ENCODE peak calls at places on chromosomes 11 and 22, in eight cellular contexts. S, D, N, E, R, B, Z and I are unnamed samples. For H3K9me3, the result is how much of the 10 kb centered on the place peaks cover.

GRCh38 chr11:66337103-66337899 is 1.1 kb upstream of the RIN1 start:
- DNase-seq in S (no peak), D (no peak), N (no peak), E (no peak), R (no peak), B (no peak), Z (no peak), I (peak)

GRCh38 chr11:17477084-17477333 is 364 bp upstream of the ABCC8 start:
- DNase-seq in S (no peak), D (no peak), N (no peak), E (no peak), R (no peak), B (no peak), Z (no peak), I (no peak)

GRCh38 chr22:37967637-37968451 is 14.3 kb downstream of the POLR2F start:
- DNase-seq in S (no peak), D (no peak), N (no peak), E (no peak), R (no peak), B (no peak), Z (no peak), I (no peak)

GRCh38 chr11:69007978-69008381 is 5.1 kb downstream of the MRGPRF start:
- DNase-seq in S (peak), D (no peak), N (no peak), E (no peak), R (no peak), B (peak), Z (no peak), I (peak)

GRCh38 chr11:26028294-26028954 is 303.5 kb upstream of the ANO3 start:
- DNase-seq in S (no peak), D (no peak), N (no peak), E (no peak), R (no peak), B (peak), Z (no peak), I (no peak)

GRCh38 chr22:24728790-24729637 is 45.5 kb downstream of the PIWIL3 start:
- DNase-seq in S (no peak), D (no peak), N (no peak), E (no peak), R (peak), B (peak), Z (no peak), I (peak)

GRCh38 chr11:16572946-16573345 is 165.5 kb upstream of the C11orf58 start:
- DNase-seq in S (no peak), D (no peak), N (no peak), E (no peak), R (no peak), B (peak), Z (no peak), I (no peak)

GRCh38 chr11:41392591-41392990 is 66.9 kb downstream of the LRRC4C start:
- DNase-seq in S (no peak), D (no peak), N (no peak), E (no peak), R (no peak), B (no peak), Z (no peak), I (no peak)

GRCh38 chr22:30266445-30267381 is at the start of gene OSM:
- DNase-seq in S (no peak), D (peak), N (no peak), E (no peak), R (no peak), B (no peak), Z (no peak), I (no peak)

GRCh38 chr22:43533656-43534428 is 122.0 kb downstream of the MPPED1 start:
- DNase-seq in S (no peak), D (no peak), N (no peak), E (no peak), R (no peak), B (no peak), Z (no peak), I (no peak)

GRCh38 chr11:119615003-119615878 is 113.8 kb downstream of the NECTIN1 start:
- DNase-seq in S (no peak), D (no peak), N (peak), E (no peak), R (no peak), B (peak), Z (no peak), I (no peak)

GRCh38 chr11:62061356-62062222 is 62.2 kb upstream of the INCENP start:
- DNase-seq in S (peak), D (no peak), N (no peak), E (no peak), R (no peak), B (peak), Z (no peak), I (no peak)
- TF ChIP-seq CTCF in S (peak), D (peak), N (no peak), E (no peak), R (peak), B (peak), Z (no peak), I (no peak)

DNA sequence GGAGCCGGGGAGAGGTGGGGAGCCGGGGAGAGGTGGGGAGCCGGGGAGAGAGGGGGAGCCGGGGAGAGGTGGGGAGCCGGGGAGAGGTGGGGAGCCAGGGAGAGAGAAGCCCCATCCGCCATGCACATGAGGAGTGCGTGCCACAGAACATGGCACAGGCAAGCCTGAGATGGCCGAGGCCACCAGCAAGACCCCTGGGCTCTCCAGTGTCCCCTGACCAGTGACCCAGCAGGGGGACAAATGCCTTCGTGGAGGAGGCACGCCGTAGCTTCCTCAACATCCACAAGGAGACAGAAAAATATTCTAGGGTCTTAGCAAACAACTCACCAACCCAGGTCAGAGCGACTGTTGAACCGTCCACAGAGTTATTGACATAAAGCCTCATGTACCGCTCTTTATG is 618.8 kb downstream of the TBC1D22A start:
- DNase-seq in S (peak), D (no peak), N (no peak), E (no peak), R (no peak), B (no peak), Z (no peak), I (peak)
- H3K9me3 ChIP-seq in S (under half), D (under half), N (under half), E (under half), R (under half), B (under half), Z (under half), I (under half)

DNA sequence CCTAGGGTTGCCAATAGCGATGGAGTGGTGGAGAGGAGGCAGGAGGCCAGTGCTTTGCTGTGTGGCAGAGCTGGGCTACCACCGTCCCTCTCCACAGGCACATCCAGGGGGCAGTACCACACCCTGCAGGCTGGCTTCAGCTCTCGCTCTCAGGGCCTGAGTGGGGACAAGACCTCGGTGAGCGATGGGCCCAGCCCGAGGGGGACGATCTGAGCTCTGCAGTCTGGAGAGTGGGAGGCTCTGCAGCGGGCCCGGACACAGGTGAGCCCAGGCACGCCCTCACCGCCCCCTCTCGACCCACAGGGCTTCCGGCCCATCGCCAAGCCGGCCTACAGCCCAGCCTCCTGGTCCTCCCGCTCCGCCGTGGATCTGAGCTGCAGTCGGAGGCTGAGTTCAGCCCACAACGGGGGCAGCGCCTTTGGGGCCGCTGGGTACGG is 2.5 kb downstream of the PKP3 start:
- DNase-seq in S (no peak), D (no peak), N (peak), E (no peak), R (no peak), B (peak), Z (no peak), I (no peak)
- TF ChIP-seq EP300 in S (no peak), D (no peak), N (no peak), E (no peak), R (no peak), B (no peak), Z (no peak), I (no peak)

GRCh38 chr11:77199346-77199745 is 71.3 kb downstream of the MYO7A start:
- DNase-seq in S (no peak), D (peak), N (no peak), E (no peak), R (no peak), B (no peak), Z (no peak), I (peak)

GRCh38 chr11:77197626-77198320 is 69.7 kb downstream of the MYO7A start:
- DNase-seq in S (no peak), D (no peak), N (no peak), E (no peak), R (no peak), B (no peak), Z (no peak), I (no peak)

GRCh38 chr11:77196961-77197360 is 68.9 kb downstream of the MYO7A start:
- DNase-seq in S (no peak), D (no peak), N (no peak), E (no peak), R (no peak), B (no peak), Z (no peak), I (no peak)

GRCh38 chr11:77200351-77200750 is 72.3 kb downstream of the MYO7A start:
- DNase-seq in S (no peak), D (peak), N (no peak), E (no peak), R (no peak), B (no peak), Z (no peak), I (no peak)

GRCh38 chr11:77198440-77198849 is 70.4 kb downstream of the MYO7A start:
- DNase-seq in S (peak), D (no peak), N (peak), E (no peak), R (peak), B (peak), Z (no peak), I (peak)
- TF ChIP-seq CTCF in S (no peak), D (no peak), N (peak), E (no peak), R (peak), B (peak), Z (no peak), I (no peak)

GRCh38 chr22:47563406-47564157 is 801.1 kb downstream of the TBC1D22A start:
- DNase-seq in S (no peak), D (no peak), N (no peak), E (no peak), R (no peak), B (no peak), Z (no peak), I (no peak)

GRCh38 chr22:47564158-47564450 is 801.7 kb downstream of the TBC1D22A start:
- DNase-seq in S (no peak), D (no peak), N (no peak), E (no peak), R (no peak), B (no peak), Z (peak), I (no peak)

GRCh38 chr22:47561766-47562165 is 799.3 kb downstream of the TBC1D22A start:
- DNase-seq in S (no peak), D (no peak), N (no peak), E (no peak), R (no peak), B (no peak), Z (peak), I (no peak)

GRCh38 chr22:47558828-47559700 is 796.6 kb downstream of the TBC1D22A start:
- DNase-seq in S (no peak), D (no peak), N (no peak), E (no peak), R (no peak), B (no peak), Z (peak), I (no peak)

GRCh38 chr22:47561115-47561675 is 798.7 kb downstream of the TBC1D22A start:
- DNase-seq in S (no peak), D (no peak), N (no peak), E (no peak), R (no peak), B (no peak), Z (no peak), I (no peak)
- H3K9me3 ChIP-seq in S (under half), D (under half), N (under half), E (under half), R (under half), B (under half), Z (under half), I (under half)

GRCh38 chr22:45671051-45671782 is 417 bp upstream of the ATXN10 start:
- DNase-seq in S (peak), D (no peak), N (no peak), E (no peak), R (no peak), B (no peak), Z (no peak), I (peak)
- TF ChIP-seq EP300 in S (no peak), D (no peak), N (no peak), E (no peak), R (no peak), B (no peak), Z (no peak), I (no peak)

DNA sequence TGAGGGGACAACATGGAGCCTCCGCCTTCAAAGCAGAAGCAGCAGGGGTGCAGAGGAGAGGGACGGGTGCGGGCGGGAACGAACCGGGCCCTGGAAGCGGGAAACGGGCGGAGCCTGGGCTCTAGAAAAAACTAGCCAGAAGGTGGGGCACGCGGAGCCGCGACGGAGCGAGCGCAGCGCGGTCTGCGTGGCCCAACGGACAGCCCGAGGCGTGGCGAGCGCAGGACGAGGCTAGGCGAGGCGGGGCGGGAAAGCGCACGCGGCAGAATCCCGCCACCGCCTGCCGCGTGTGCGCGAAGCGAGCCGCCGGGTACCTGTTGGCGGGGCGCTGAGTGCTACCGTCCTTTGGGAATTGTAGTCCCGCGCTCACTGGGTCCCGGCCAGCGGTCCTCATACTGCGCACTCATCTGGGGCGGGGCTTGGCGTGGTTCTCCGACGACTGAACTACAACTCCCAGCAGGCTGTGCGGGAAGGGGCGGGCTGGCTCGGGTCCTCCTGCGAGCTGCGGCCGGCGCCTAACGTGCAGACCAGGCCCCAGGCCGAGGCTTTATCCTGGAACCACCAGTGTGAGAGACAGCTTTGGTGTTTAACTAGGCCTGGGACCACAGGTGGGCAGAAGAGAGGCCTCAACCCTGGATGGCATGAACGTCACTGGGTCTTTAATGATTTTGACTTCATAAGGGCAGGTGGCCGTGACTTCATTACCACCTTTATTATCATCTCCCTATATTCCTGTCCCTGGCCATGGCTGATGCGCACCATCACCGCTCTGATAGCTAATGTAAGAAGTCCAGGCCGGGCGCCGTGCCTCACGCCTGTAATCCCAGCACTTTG is at the start of gene ATL3:
- DNase-seq in S (peak), D (peak), N (peak), E (peak), R (peak), B (no peak), Z (peak), I (peak)
- TF ChIP-seq CTCF in S (no peak), D (no peak), N (no peak), E (peak), R (peak), B (no peak), Z (no peak), I (peak)

DNA sequence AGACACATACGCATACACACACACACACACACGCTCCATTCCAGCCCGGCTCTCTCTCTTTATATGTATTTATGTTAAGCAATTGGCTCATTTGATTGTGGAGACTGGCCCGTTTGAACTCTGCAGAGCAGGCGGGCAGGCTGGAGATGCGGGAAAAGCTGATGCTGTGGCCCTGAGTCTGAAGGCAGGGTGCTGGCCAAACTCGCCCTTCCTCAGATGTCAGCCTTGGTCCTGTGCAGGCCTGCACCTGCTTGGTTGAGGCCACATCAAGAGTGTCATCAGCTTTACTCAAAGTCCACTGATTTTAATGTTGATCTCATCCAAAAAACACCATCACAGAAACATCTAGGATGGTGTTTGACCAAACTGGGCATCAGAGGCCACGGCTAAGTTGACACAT is 569.3 kb downstream of the TBC1D22A start:
- DNase-seq in S (no peak), D (no peak), N (no peak), E (no peak), R (no peak), B (no peak), Z (peak), I (no peak)
- H3K9me3 ChIP-seq in S (under half), D (under half), N (under half), E (under half), R (under half), B (under half), Z (under half), I (under half)